ENCODE peak calls at places on chromosome 17, in eight cellular contexts. P is aorta; Q is astrocyte; B is upper lobe of right lung; H is effector memory CD4-positive, alpha-beta T cell; T is MM.1S; S is brain microvascular endothelial cell; V is heart right ventricle. Y is an unnamed sample.

GRCh38 chr17:68248886-68249872 is 1.3 kb downstream of the AMZ2 start:
- DNase-seq in P (no peak), Q (no peak), B (no peak), H (peak; percentile 28), T (no peak), S (no peak), V (no peak), Y (no peak)

GRCh38 chr17:30376621-30377452 is 1.9 kb upstream of the CPD start:
- DNase-seq in P (no peak), Q (peak; percentile 70), B (peak; percentile 70), H (no peak), T (peak; percentile 49), S (peak; percentile 57), V (peak; percentile 46), Y (peak; percentile 27)

GRCh38 chr17:2710075-2710803 is 1.3 kb downstream of the CLUH start:
- DNase-seq in P (no peak), Q (no peak), B (peak; percentile 57), H (no peak), T (no peak), S (no peak), V (no peak), Y (no peak)

GRCh38 chr17:79929257-79930076 is 90.2 kb upstream of the CBX4 start:
- DNase-seq in P (no peak), Q (no peak), B (no peak), H (no peak), T (no peak), S (no peak), V (no peak), Y (no peak)

GRCh38 chr17:16926591-16927451 is 45.1 kb downstream of the TNFRSF13B start:
- DNase-seq in P (no peak), Q (no peak), B (peak; percentile 51), H (no peak), T (no peak), S (no peak), V (no peak), Y (no peak)

GRCh38 chr17:20919990-20920812 is 122.6 kb downstream of the USP22 start:
- DNase-seq in P (no peak), Q (peak; percentile 36), B (no peak), H (no peak), T (no peak), S (no peak), V (no peak), Y (no peak)

GRCh38 chr17:49031965-49032928 is 35.1 kb downstream of the IGF2BP1 start:
- DNase-seq in P (no peak), Q (peak; percentile 43), B (no peak), H (peak; percentile 11), T (peak; percentile 77), S (peak; percentile 69), V (peak; percentile 33), Y (peak; percentile 62)

GRCh38 chr17:6654816-6655731 is 3.5 kb downstream of the C17orf100 start:
- DNase-seq in P (no peak), Q (no peak), B (peak; percentile 81), H (no peak), T (no peak), S (no peak), V (no peak), Y (no peak)

GRCh38 chr17:49361129-49361901 is 735 bp downstream of the ZNF652 start:
- DNase-seq in P (peak; percentile 67), Q (peak; percentile 33), B (peak; percentile 77), H (peak; percentile 78), T (peak; percentile 87), S (no peak), V (peak; percentile 11), Y (peak; percentile 96)

GRCh38 chr17:15447928-15448579 is 19.4 kb downstream of the CDRT4 start:
- DNase-seq in P (no peak), Q (no peak), B (no peak), H (no peak), T (no peak), S (no peak), V (no peak), Y (no peak)

GRCh38 chr17:50785942-50786570 is 18.7 kb upstream of the ANKRD40CL start:
- DNase-seq in P (no peak), Q (peak; percentile 53), B (no peak), H (no peak), T (no peak), S (no peak), V (peak; percentile 30), Y (no peak)

GRCh38 chr17:50845260-50846147 is 10.1 kb downstream of the WFIKKN2 start:
- DNase-seq in P (no peak), Q (peak; percentile 14), B (no peak), H (no peak), T (no peak), S (no peak), V (peak; percentile 61), Y (no peak)

GRCh38 chr17:40458001-40458791 is 14.9 kb downstream of the IGFBP4 start:
- DNase-seq in P (no peak), Q (peak; percentile 85), B (no peak), H (no peak), T (no peak), S (no peak), V (peak; percentile 38), Y (no peak)

GRCh38 chr17:16171613-16172012 is 43.7 kb downstream of the NCOR1 start:
- DNase-seq in P (no peak), Q (peak; percentile 59), B (no peak), H (no peak), T (no peak), S (peak; percentile 25), V (no peak), Y (no peak)

GRCh38 chr17:67855504-67856324 is 30.4 kb downstream of the BPTF start:
- DNase-seq in P (no peak), Q (no peak), B (no peak), H (no peak), T (no peak), S (no peak), V (no peak), Y (no peak)

GRCh38 chr17:27552467-27552779 is 78.6 kb upstream of the LGALS9 start:
- DNase-seq in P (no peak), Q (peak; percentile 57), B (peak; percentile 51), H (no peak), T (no peak), S (no peak), V (no peak), Y (no peak)

GRCh38 chr17:82734987-82735866 is at the start of gene FN3K:
- DNase-seq in P (peak; percentile 77), Q (peak; percentile 70), B (peak; percentile 86), H (no peak), T (no peak), S (peak; percentile 45), V (peak; percentile 75), Y (no peak)
- H3K4me3 ChIP-seq in P (peak within 1 kb of the TSS; percentile 74), Q (peak within 1 kb of the TSS; percentile 61), B (peak within 1 kb of the TSS; percentile 70), H (peak within 1 kb of the TSS; percentile 54), T (peak within 1 kb of the TSS; percentile 27), S (peak within 1 kb of the TSS; percentile 50), V (peak within 1 kb of the TSS; percentile 76), Y (no peak within 1 kb of the TSS)

GRCh38 chr17:74832421-74832820 is 27.3 kb downstream of the GRIN2C start:
- DNase-seq in P (no peak), Q (no peak), B (no peak), H (no peak), T (no peak), S (no peak), V (no peak), Y (no peak)

GRCh38 chr17:74836191-74836590 is 23.5 kb downstream of the GRIN2C start:
- DNase-seq in P (peak; percentile 35), Q (no peak), B (no peak), H (no peak), T (no peak), S (no peak), V (no peak), Y (no peak)

GRCh38 chr17:74831442-74832146 is 28.1 kb downstream of the GRIN2C start:
- DNase-seq in P (no peak), Q (no peak), B (no peak), H (no peak), T (no peak), S (no peak), V (no peak), Y (no peak)

GRCh38 chr17:74830861-74831260 is 28.8 kb downstream of the GRIN2C start:
- DNase-seq in P (no peak), Q (no peak), B (no peak), H (no peak), T (no peak), S (no peak), V (no peak), Y (no peak)

GRCh38 chr17:74833501-74834361 is 26.0 kb downstream of the GRIN2C start:
- DNase-seq in P (peak; percentile 79), Q (peak; percentile 18), B (no peak), H (no peak), T (no peak), S (peak; percentile 22), V (no peak), Y (no peak)
- H3K4me3 ChIP-seq in P (no peak overlapping the region), Q (no peak overlapping the region), B (no peak overlapping the region), H (no peak overlapping the region), T (no peak overlapping the region), S (no peak overlapping the region), V (no peak overlapping the region), Y (no peak overlapping the region)

GRCh38 chr17:57665128-57665527 is 80.0 kb downstream of the CCDC182 start:
- DNase-seq in P (no peak), Q (no peak), B (peak; percentile 23), H (no peak), T (no peak), S (no peak), V (no peak), Y (no peak)

GRCh38 chr17:57665696-57666095 is 79.4 kb downstream of the CCDC182 start:
- DNase-seq in P (no peak), Q (no peak), B (peak; percentile 23), H (no peak), T (no peak), S (no peak), V (no peak), Y (no peak)

GRCh38 chr17:57662021-57662420 is 83.1 kb downstream of the CCDC182 start:
- DNase-seq in P (no peak), Q (no peak), B (no peak), H (no peak), T (no peak), S (no peak), V (no peak), Y (no peak)

GRCh38 chr17:57662644-57663308 is 82.3 kb downstream of the CCDC182 start:
- DNase-seq in P (peak; percentile 97), Q (peak; percentile 99), B (peak; percentile 95), H (peak; percentile 42), T (no peak), S (peak; percentile 98), V (peak; percentile 98), Y (no peak)

GRCh38 chr17:57663326-57664070 is 81.6 kb downstream of the CCDC182 start:
- DNase-seq in P (no peak), Q (peak; percentile 13), B (no peak), H (no peak), T (no peak), S (no peak), V (no peak), Y (no peak)
- H3K4me3 ChIP-seq in P (no peak overlapping the region), Q (peak overlapping the region; percentile 45), B (no peak overlapping the region), H (no peak overlapping the region), T (no peak overlapping the region), S (peak overlapping the region; percentile 36), V (no peak overlapping the region), Y (no peak overlapping the region)

GRCh38 chr17:81403671-81404534 is 8.6 kb downstream of the BAHCC1 start:
- DNase-seq in P (no peak), Q (no peak), B (no peak), H (no peak), T (no peak), S (no peak), V (no peak), Y (no peak)
- H3K4me3 ChIP-seq in P (no peak overlapping the region), Q (no peak overlapping the region), B (peak overlapping the region; percentile 30), H (no peak overlapping the region), T (no peak overlapping the region), S (peak overlapping the region; percentile 22), V (no peak overlapping the region), Y (no peak overlapping the region)

GRCh38 chr17:35749560-35750412 is 3.3 kb downstream of the GAS2L2 start:
- DNase-seq in P (no peak), Q (no peak), B (no peak), H (no peak), T (no peak), S (no peak), V (no peak), Y (no peak)
- H3K4me3 ChIP-seq in P (no peak overlapping the region), Q (no peak overlapping the region), B (no peak overlapping the region), H (no peak overlapping the region), T (no peak overlapping the region), S (peak overlapping the region; percentile 15), V (no peak overlapping the region), Y (no peak overlapping the region)

Y was measured in Jurkat, Clone E6-1.